ENCODE peak calls at places on chromosome 6, in ten cellular contexts. H, J, I, P, Q, M, F, X, R and T are unnamed samples.

GRCh38 chr6:137218473-137218916 is 690 bp downstream of the IFNGR1 start:
- DNase-seq in H (no peak), J (peak; percentile 52), I (peak; percentile 27), P (no peak), Q (no peak), M (peak; percentile 34), F (peak; percentile 16), X (peak; percentile 9), R (peak; percentile 57), T (peak; percentile 57)

GRCh38 chr6:82870582-82871172 is 195.0 kb downstream of the UBE3D start:
- DNase-seq in H (no peak), J (no peak), I (no peak), P (no peak), Q (peak; percentile 68), M (no peak), F (no peak), X (no peak), R (no peak), T (no peak)

GRCh38 chr6:170209354-170210025 is 81.4 kb downstream of the DLL1 start:
- DNase-seq in H (no peak), J (peak; percentile 2), I (no peak), P (no peak), Q (no peak), M (peak; percentile 5), F (no peak), X (no peak), R (no peak), T (peak; percentile 13)

GRCh38 chr6:75431379-75431778 is 62.2 kb downstream of the FILIP1 start:
- DNase-seq in H (no peak), J (no peak), I (no peak), P (no peak), Q (no peak), M (no peak), F (peak; percentile 23), X (no peak), R (peak; percentile 51), T (no peak)

GRCh38 chr6:20877008-20877937 is 343.0 kb downstream of the CDKAL1 start:
- DNase-seq in H (no peak), J (no peak), I (peak; percentile 94), P (peak; percentile 79), Q (no peak), M (peak; percentile 84), F (peak; percentile 94), X (no peak), R (peak; percentile 96), T (peak; percentile 32)

GRCh38 chr6:111789593-111789992 is 83.7 kb downstream of the FYN start:
- DNase-seq in H (no peak), J (no peak), I (no peak), P (no peak), Q (no peak), M (no peak), F (no peak), X (no peak), R (peak; percentile 50), T (no peak)

GRCh38 chr6:116229287-116229913 is 24.5 kb downstream of the TSPYL4 start:
- DNase-seq in H (no peak), J (peak; percentile 19), I (no peak), P (peak; percentile 82), Q (no peak), M (peak; percentile 86), F (peak; percentile 97), X (peak; percentile 75), R (peak; percentile 97), T (peak; percentile 52)

GRCh38 chr6:168387426-168387825 is 53.6 kb upstream of the SMOC2 start:
- DNase-seq in H (no peak), J (no peak), I (no peak), P (no peak), Q (no peak), M (no peak), F (no peak), X (no peak), R (no peak), T (no peak)

GRCh38 chr6:43924222-43924702 is 154.3 kb downstream of the VEGFA start:
- DNase-seq in H (no peak), J (peak; percentile 62), I (peak; percentile 35), P (no peak), Q (no peak), M (peak; percentile 56), F (peak; percentile 74), X (no peak), R (peak; percentile 30), T (no peak)

GRCh38 chr6:154615483-154616025 is 105.1 kb upstream of the CNKSR3 start:
- DNase-seq in H (peak; percentile 84), J (no peak), I (peak; percentile 83), P (peak; percentile 19), Q (peak; percentile 87), M (peak; percentile 88), F (peak; percentile 83), X (no peak), R (peak; percentile 55), T (peak; percentile 94)

GRCh38 chr6:56807992-56808342 is 146.9 kb upstream of the BEND6 start:
- DNase-seq in H (no peak), J (no peak), I (no peak), P (no peak), Q (no peak), M (no peak), F (no peak), X (no peak), R (peak; percentile 61), T (no peak)